ENCODE peak calls at places on chromosomes 6 and 20, in four cellular contexts. J, Z, Q and O are unnamed samples. For H3K9me3, the result is how much of the 10 kb centered on the place peaks cover.

GRCh38 chr6:9458424-9458823 is 956.5 kb downstream of the TFAP2A start:
- DNase-seq in J (no peak), Z (no peak), Q (no peak), O (no peak)

GRCh38 chr6:101883398-101883975 is 490.0 kb downstream of the GRIK2 start:
- DNase-seq in J (no peak), Z (no peak), Q (no peak), O (no peak)

GRCh38 chr6:131062245-131063027 is 609 bp downstream of the EPB41L2 start:
- DNase-seq in J (no peak), Z (no peak), Q (peak), O (peak)

GRCh38 chr6:43630980-43631619 is 2.0 kb upstream of the GTPBP2 start:
- DNase-seq in J (no peak), Z (no peak), Q (no peak), O (no peak)

GRCh38 chr20:63021356-63022321 is 14.9 kb upstream of the BHLHE23 start:
- DNase-seq in J (no peak), Z (no peak), Q (no peak), O (no peak)

GRCh38 chr6:119079288-119079809 is 885 bp upstream of the FAM184A start:
- DNase-seq in J (no peak), Z (no peak), Q (peak), O (peak)

GRCh38 chr6:5215181-5215580 is 45.6 kb downstream of the LYRM4 start:
- DNase-seq in J (no peak), Z (no peak), Q (no peak), O (no peak)

GRCh38 chr20:50292324-50293243 is 102.0 kb downstream of the CEBPB start:
- DNase-seq in J (peak), Z (no peak), Q (peak), O (peak)

GRCh38 chr6:75211920-75212590 is 6.2 kb upstream of the COL12A1 start:
- DNase-seq in J (no peak), Z (no peak), Q (no peak), O (no peak)

GRCh38 chr6:69696273-69696672 is 100.5 kb downstream of the LMBRD1 start:
- DNase-seq in J (no peak), Z (no peak), Q (no peak), O (no peak)

GRCh38 chr6:121042766-121043165 is 291.5 kb downstream of the TBC1D32 start:
- DNase-seq in J (no peak), Z (no peak), Q (no peak), O (no peak)

GRCh38 chr6:21277601-21278043 is 315.9 kb upstream of the SOX4 start:
- DNase-seq in J (no peak), Z (no peak), Q (no peak), O (no peak)

GRCh38 chr20:56222945-56223344 is 25.6 kb upstream of the MC3R start:
- DNase-seq in J (no peak), Z (no peak), Q (no peak), O (no peak)

GRCh38 chr20:53837126-53837826 is 233.1 kb downstream of the BCAS1 start:
- DNase-seq in J (no peak), Z (no peak), Q (peak), O (no peak)

GRCh38 chr20:38094968-38095689 is 61.6 kb downstream of the RPRD1B start:
- DNase-seq in J (no peak), Z (no peak), Q (no peak), O (no peak)

GRCh38 chr20:43820742-43821330 is 93.8 kb upstream of the TOX2 start:
- DNase-seq in J (no peak), Z (no peak), Q (no peak), O (no peak)

GRCh38 chr6:100366419-100366818 is 98.3 kb downstream of the SIM1 start:
- DNase-seq in J (no peak), Z (no peak), Q (no peak), O (no peak)

GRCh38 chr6:68226460-68226859 is 408.6 kb upstream of the ADGRB3 start:
- DNase-seq in J (no peak), Z (no peak), Q (no peak), O (no peak)

GRCh38 chr20:41169791-41170351 is 32.5 kb downstream of the PLCG1 start:
- DNase-seq in J (peak), Z (no peak), Q (no peak), O (peak)

GRCh38 chr6:99241905-99242534 is 107.5 kb downstream of the FAXC start:
- DNase-seq in J (no peak), Z (no peak), Q (no peak), O (no peak)

GRCh38 chr20:21339499-21339898 is 36.4 kb downstream of the XRN2 start:
- DNase-seq in J (no peak), Z (no peak), Q (no peak), O (no peak)

GRCh38 chr20:25282034-25282781 is 34.3 kb downstream of the PYGB start:
- DNase-seq in J (peak), Z (no peak), Q (no peak), O (peak)

GRCh38 chr6:121436172-121436965 is 923 bp downstream of the GJA1 start:
- DNase-seq in J (no peak), Z (no peak), Q (peak), O (no peak)

GRCh38 chr20:49758781-49759180 is 45.1 kb upstream of the B4GALT5 start:
- DNase-seq in J (no peak), Z (no peak), Q (no peak), O (no peak)

GRCh38 chr20:14859627-14860026 is 522.2 kb upstream of the FLRT3 start:
- DNase-seq in J (no peak), Z (no peak), Q (no peak), O (no peak)

GRCh38 chr6:129954749-129955431 is 63.5 kb upstream of the L3MBTL3 start:
- DNase-seq in J (no peak), Z (no peak), Q (no peak), O (no peak)

GRCh38 chr6:37524919-37525318 is 25.2 kb upstream of the CCDC167 start:
- DNase-seq in J (no peak), Z (no peak), Q (no peak), O (peak)

GRCh38 chr20:21437816-21438215 is 40.5 kb upstream of the NKX2-4 start:
- DNase-seq in J (no peak), Z (no peak), Q (no peak), O (no peak)

GRCh38 chr6:127855542-127856159 is 45.2 kb downstream of the THEMIS start:
- DNase-seq in J (no peak), Z (peak), Q (peak), O (peak)

GRCh38 chr6:68876792-68877493 is 241.9 kb downstream of the ADGRB3 start:
- DNase-seq in J (no peak), Z (no peak), Q (peak), O (no peak)

GRCh38 chr6:83188501-83188900 is 4.6 kb downstream of the PGM3 start:
- DNase-seq in J (no peak), Z (no peak), Q (no peak), O (no peak)

GRCh38 chr6:160883560-160883959 is 108.0 kb upstream of the MAP3K4 start:
- DNase-seq in J (no peak), Z (no peak), Q (no peak), O (no peak)

GRCh38 chr6:90169328-90169886 is 127.2 kb downstream of the BACH2 start:
- DNase-seq in J (no peak), Z (no peak), Q (no peak), O (no peak)

GRCh38 chr6:151475653-151476523 is 17.9 kb upstream of the CCDC170 start:
- DNase-seq in J (no peak), Z (peak), Q (peak), O (peak)

GRCh38 chr6:107115695-107116327 is 496 bp upstream of the BEND3 start:
- DNase-seq in J (peak), Z (no peak), Q (peak), O (peak)

DNA sequence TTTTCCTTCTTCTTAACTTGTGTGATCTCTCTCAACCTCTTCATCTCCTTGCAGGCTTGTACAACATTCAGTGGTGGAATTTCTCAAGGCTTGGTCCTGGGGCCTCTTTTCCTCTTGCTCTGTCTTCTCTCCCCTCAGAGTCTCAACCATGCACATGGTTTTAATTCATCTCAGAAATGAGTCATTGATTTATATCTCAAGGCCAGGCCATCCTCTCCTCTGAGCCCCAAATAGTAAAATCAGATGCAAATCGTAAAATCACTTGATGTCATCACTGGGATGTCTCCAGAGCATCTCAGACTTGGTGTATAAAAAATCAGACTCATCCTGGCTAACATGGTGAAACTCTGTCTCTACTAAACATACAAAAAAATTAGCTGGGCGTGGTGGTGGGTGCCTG is 85.0 kb downstream of the FNDC1 start:
- DNase-seq in J (no peak), Z (no peak), Q (no peak), O (no peak)
- H3K9me3 ChIP-seq in J (under half), Z (under half), Q (under half), O (under half)

DNA sequence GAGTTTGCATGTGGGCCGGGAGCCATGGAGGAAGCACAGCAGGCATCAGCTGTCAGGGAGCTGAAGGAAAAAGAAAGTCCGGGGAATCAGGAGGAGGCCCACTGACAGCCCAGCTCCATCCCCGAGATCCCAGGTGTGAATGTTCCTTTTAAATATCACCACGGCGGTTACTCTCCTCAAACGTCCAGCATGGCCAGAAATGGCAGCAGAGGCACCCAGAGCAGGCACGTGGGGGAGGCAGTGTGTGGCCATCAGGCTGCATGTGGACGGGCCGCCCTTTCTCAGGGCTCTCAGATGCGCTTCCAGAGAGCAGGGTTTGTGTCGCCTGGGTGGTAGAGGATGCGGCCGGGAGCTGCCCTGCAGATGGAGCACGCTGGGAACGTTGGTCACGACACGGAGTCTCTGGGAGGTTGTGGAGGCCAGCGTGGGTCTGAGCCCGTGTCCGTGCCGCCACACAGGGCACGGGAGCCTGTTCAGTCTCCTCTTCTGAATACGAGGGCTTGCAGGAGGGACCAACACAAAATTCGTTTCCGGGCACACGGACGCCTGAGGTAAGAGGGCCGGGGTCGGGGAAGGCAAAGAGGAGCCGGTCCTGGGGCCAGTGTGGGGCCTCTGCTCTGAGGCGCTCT is 45.3 kb upstream of the DACT2 start:
- DNase-seq in J (peak), Z (no peak), Q (no peak), O (peak)
- H3K9me3 ChIP-seq in J (under half), Z (under half), Q (under half), O (under half)

DNA sequence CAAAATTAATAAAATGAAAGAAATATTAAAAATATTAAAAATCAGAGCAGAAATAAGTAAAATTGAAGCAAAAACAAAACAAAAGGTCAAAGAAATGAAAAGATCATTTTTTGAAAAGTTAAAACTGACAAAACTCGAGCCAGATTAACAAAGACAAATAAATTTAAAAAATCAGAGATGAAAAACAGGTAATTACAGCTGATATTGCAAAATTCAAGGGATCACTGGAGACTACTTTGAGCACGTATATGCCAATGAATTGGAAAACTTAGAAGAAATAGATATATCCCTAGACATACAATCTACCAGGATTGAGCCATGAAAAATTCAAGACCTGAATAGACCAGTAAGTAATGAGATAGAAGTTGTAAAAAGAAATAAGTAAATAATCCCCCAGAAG is 446.2 kb upstream of the EYS start:
- DNase-seq in J (no peak), Z (no peak), Q (no peak), O (no peak)
- H3K9me3 ChIP-seq in J (under half), Z (under half), Q (under half), O (under half)

DNA sequence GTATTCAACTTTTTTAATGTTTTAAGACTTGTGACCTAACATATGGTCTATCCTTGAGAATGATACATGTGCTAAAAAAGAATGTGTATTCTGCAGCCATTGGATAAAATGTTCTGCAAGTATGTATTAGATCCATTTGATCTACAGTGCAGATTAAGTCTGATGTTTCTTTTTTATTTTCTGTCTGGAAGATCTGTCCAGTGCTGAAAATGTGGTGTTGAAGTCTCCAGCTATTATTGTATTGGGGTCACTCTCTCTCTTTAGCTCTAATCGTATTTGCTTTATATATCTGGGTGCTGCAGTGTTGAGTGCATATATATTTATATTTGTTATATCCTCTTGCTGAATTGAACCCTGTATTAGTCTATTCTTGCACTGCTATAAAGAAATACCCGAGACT is 44.2 kb upstream of the TRIM39 start:
- DNase-seq in J (no peak), Z (no peak), Q (no peak), O (no peak)
- H3K9me3 ChIP-seq in J (half or more), Z (under half), Q (under half), O (under half)

DNA sequence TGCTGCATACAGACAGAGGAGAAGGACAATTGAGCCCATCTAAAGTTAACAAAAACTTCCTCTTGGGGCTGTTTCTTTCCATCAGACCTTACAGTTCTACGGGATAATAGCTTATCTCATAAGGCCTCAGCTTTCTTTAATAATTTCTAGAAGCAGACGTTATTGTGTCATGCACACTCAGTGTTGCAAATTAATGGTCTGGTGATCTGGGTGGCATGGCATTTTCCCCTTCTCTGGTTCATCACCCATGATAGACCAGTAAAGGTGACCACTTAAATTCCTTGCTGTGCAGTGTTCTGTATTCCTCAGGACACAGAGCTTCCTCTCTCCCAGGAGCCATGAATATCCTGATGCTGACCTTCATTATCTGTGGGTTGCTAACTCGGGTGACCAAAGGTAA is at the start of gene DEFB125:
- DNase-seq in J (no peak), Z (no peak), Q (no peak), O (no peak)
- H3K9me3 ChIP-seq in J (under half), Z (under half), Q (under half), O (under half)

GRCh38 chr6:88669475-88669874 is 293.9 kb downstream of the RNGTT start:
- DNase-seq in J (no peak), Z (no peak), Q (no peak), O (no peak)
- H3K9me3 ChIP-seq in J (under half), Z (under half), Q (under half), O (under half)

DNA sequence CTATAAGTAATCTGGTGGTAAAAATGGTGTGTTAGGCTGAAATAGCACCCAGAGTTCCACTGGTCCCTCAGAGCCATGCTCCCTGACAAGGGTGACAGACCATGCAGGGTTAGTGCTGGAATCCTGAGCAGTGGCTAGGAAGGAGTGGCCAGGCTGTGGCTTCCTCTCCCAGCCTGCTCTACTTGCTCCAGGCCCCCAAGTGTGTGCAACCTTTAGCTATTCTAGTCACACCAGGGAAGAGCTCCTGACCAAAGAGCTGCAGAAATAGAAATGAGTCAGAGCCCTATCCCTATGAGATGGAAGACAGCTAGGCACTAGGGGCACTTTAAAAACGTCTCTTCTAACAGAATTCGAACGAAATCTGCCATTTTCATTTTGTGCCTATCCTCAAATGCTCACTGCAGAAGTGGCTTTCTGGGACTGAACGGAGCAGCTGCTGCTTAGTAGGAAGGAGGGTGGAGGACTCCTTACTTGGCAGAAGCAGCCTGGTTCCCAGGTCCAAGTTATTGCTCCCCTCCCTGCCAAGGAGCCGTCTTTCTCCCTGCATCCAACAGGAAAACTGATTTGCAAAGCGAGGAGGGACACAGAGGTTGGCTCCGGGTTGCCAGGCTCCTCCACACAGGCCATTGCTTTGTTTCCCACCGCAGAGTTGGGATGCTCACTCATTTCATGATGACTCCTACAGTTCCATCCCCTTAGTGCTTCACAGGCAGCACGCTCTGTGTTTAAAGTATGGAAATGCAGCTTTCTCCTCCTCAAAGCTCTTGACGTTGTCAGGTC is 754.5 kb downstream of the C6orf118 start:
- DNase-seq in J (no peak), Z (no peak), Q (no peak), O (no peak)
- H3K9me3 ChIP-seq in J (under half), Z (under half), Q (under half), O (under half)

GRCh38 chr6:157748839-157749571 is 74.0 kb upstream of the SNX9 start:
- DNase-seq in J (no peak), Z (no peak), Q (no peak), O (no peak)
- H3K9me3 ChIP-seq in J (under half), Z (under half), Q (under half), O (under half)

DNA sequence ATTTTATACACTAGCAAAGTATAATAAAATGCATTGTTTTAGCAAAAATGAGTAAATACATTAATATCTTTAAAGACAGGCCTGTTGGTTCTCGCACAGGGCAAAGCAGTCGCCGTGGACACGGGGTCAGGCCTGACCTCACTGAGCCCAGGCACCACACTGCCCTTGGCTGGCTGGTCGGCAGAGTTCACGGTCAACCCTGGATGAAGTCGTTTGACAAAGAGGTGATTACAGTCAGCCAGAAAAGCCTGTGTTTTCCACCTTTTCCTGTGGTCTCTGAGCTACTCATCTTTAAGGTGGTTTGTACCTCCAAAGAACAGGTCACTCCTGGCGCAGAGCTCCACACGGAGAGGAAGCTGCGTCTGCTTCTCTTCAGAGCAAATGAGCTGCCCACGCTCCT is 191.5 kb downstream of the DLL1 start:
- DNase-seq in J (peak), Z (no peak), Q (no peak), O (peak)
- H3K9me3 ChIP-seq in J (under half), Z (under half), Q (under half), O (under half)

GRCh38 chr6:323730-324088 is 31.4 kb downstream of the DUSP22 start:
- DNase-seq in J (no peak), Z (no peak), Q (peak), O (no peak)

GRCh38 chr6:321158-321438 is 28.8 kb downstream of the DUSP22 start:
- DNase-seq in J (no peak), Z (no peak), Q (no peak), O (no peak)

GRCh38 chr6:320351-321157 is 28.3 kb downstream of the DUSP22 start:
- DNase-seq in J (no peak), Z (no peak), Q (no peak), O (no peak)

GRCh38 chr6:322940-323729 is 30.8 kb downstream of the DUSP22 start:
- DNase-seq in J (no peak), Z (no peak), Q (no peak), O (no peak)

GRCh38 chr6:322205-322930 is 30.1 kb downstream of the DUSP22 start:
- DNase-seq in J (no peak), Z (no peak), Q (no peak), O (no peak)
- H3K9me3 ChIP-seq in J (under half), Z (under half), Q (under half), O (under half)